ENCODE peak calls at places on chromosomes 3 and 15, in ten cellular contexts. One of them, this sample, is unnamed.

GRCh38 chr3:79139395-79140060 is 628.3 kb downstream of the ROBO1 start:
- DNase-seq in GM12878: no peak
- DNase-seq in GM06990: no peak
- DNase-seq in Peyer's patch: no peak
- DNase-seq in mucosa of descending colon: peak
- DNase-seq in fibroblast of pulmonary artery: peak
- DNase-seq in CD8-positive, alpha-beta T cell: no peak
- DNase-seq in BE2C: no peak
- DNase-seq in H7: no peak
- DNase-seq in astrocyte of the spinal cord: peak
- DNase-seq in this sample: no peak

GRCh38 chr3:49648354-49649057 is 25.6 kb upstream of the APEH start:
- DNase-seq in GM12878: no peak
- DNase-seq in GM06990: no peak
- DNase-seq in Peyer's patch: no peak
- DNase-seq in mucosa of descending colon: no peak
- DNase-seq in fibroblast of pulmonary artery: no peak
- DNase-seq in CD8-positive, alpha-beta T cell: no peak
- DNase-seq in BE2C: no peak
- DNase-seq in H7: no peak
- DNase-seq in astrocyte of the spinal cord: no peak
- DNase-seq in this sample: no peak

GRCh38 chr3:98954806-98955205 is 53.3 kb upstream of the DCBLD2 start:
- DNase-seq in GM12878: no peak
- DNase-seq in GM06990: no peak
- DNase-seq in Peyer's patch: no peak
- DNase-seq in mucosa of descending colon: no peak
- DNase-seq in fibroblast of pulmonary artery: no peak
- DNase-seq in CD8-positive, alpha-beta T cell: no peak
- DNase-seq in BE2C: no peak
- DNase-seq in H7: no peak
- DNase-seq in astrocyte of the spinal cord: no peak
- DNase-seq in this sample: peak

GRCh38 chr3:52498134-52499054 is 3.3 kb downstream of the STAB1 start:
- DNase-seq in GM12878: no peak
- DNase-seq in GM06990: no peak
- DNase-seq in Peyer's patch: no peak
- DNase-seq in mucosa of descending colon: peak
- DNase-seq in fibroblast of pulmonary artery: peak
- DNase-seq in CD8-positive, alpha-beta T cell: no peak
- DNase-seq in BE2C: no peak
- DNase-seq in H7: no peak
- DNase-seq in astrocyte of the spinal cord: peak
- DNase-seq in this sample: peak

GRCh38 chr3:110413807-110414748 is 657.5 kb upstream of the NECTIN3 start:
- DNase-seq in GM12878: no peak
- DNase-seq in GM06990: no peak
- DNase-seq in Peyer's patch: no peak
- DNase-seq in mucosa of descending colon: no peak
- DNase-seq in fibroblast of pulmonary artery: peak
- DNase-seq in CD8-positive, alpha-beta T cell: no peak
- DNase-seq in BE2C: no peak
- DNase-seq in H7: no peak
- DNase-seq in astrocyte of the spinal cord: peak
- DNase-seq in this sample: peak

GRCh38 chr3:187255314-187255713 is 36.2 kb downstream of the MASP1 start:
- DNase-seq in GM12878: no peak
- DNase-seq in GM06990: no peak
- DNase-seq in Peyer's patch: no peak
- DNase-seq in mucosa of descending colon: no peak
- DNase-seq in fibroblast of pulmonary artery: peak
- DNase-seq in CD8-positive, alpha-beta T cell: no peak
- DNase-seq in BE2C: no peak
- DNase-seq in H7: no peak
- DNase-seq in astrocyte of the spinal cord: no peak
- DNase-seq in this sample: no peak

GRCh38 chr3:169636928-169637327 is 26.6 kb downstream of the MECOM start:
- DNase-seq in GM12878: no peak
- DNase-seq in GM06990: no peak
- DNase-seq in Peyer's patch: no peak
- DNase-seq in mucosa of descending colon: no peak
- DNase-seq in fibroblast of pulmonary artery: no peak
- DNase-seq in CD8-positive, alpha-beta T cell: no peak
- DNase-seq in BE2C: no peak
- DNase-seq in H7: no peak
- DNase-seq in astrocyte of the spinal cord: no peak
- DNase-seq in this sample: no peak

GRCh38 chr3:149936812-149937230 is 33.9 kb downstream of the PFN2 start:
- DNase-seq in GM12878: peak
- DNase-seq in GM06990: peak
- DNase-seq in Peyer's patch: no peak
- DNase-seq in mucosa of descending colon: peak
- DNase-seq in fibroblast of pulmonary artery: peak
- DNase-seq in CD8-positive, alpha-beta T cell: peak
- DNase-seq in BE2C: peak
- DNase-seq in H7: peak
- DNase-seq in astrocyte of the spinal cord: peak
- DNase-seq in this sample: peak

GRCh38 chr3:19025441-19025840 is 122.9 kb upstream of the KCNH8 start:
- DNase-seq in GM12878: no peak
- DNase-seq in GM06990: no peak
- DNase-seq in Peyer's patch: no peak
- DNase-seq in mucosa of descending colon: no peak
- DNase-seq in fibroblast of pulmonary artery: no peak
- DNase-seq in CD8-positive, alpha-beta T cell: no peak
- DNase-seq in BE2C: no peak
- DNase-seq in H7: no peak
- DNase-seq in astrocyte of the spinal cord: no peak
- DNase-seq in this sample: no peak

GRCh38 chr15:90465140-90465929 is 64.4 kb upstream of the CRTC3 start:
- DNase-seq in GM12878: no peak
- DNase-seq in GM06990: no peak
- DNase-seq in Peyer's patch: no peak
- DNase-seq in mucosa of descending colon: no peak
- DNase-seq in fibroblast of pulmonary artery: peak
- DNase-seq in CD8-positive, alpha-beta T cell: no peak
- DNase-seq in BE2C: no peak
- DNase-seq in H7: no peak
- DNase-seq in astrocyte of the spinal cord: peak
- DNase-seq in this sample: peak

GRCh38 chr15:70795311-70795665 is 31.9 kb upstream of the UACA start:
- DNase-seq in GM12878: no peak
- DNase-seq in GM06990: no peak
- DNase-seq in Peyer's patch: no peak
- DNase-seq in mucosa of descending colon: no peak
- DNase-seq in fibroblast of pulmonary artery: peak
- DNase-seq in CD8-positive, alpha-beta T cell: no peak
- DNase-seq in BE2C: no peak
- DNase-seq in H7: no peak
- DNase-seq in astrocyte of the spinal cord: peak
- DNase-seq in this sample: peak

GRCh38 chr3:66648975-66649374 is 148.2 kb upstream of the LRIG1 start:
- DNase-seq in GM12878: no peak
- DNase-seq in GM06990: no peak
- DNase-seq in Peyer's patch: no peak
- DNase-seq in mucosa of descending colon: no peak
- DNase-seq in fibroblast of pulmonary artery: no peak
- DNase-seq in CD8-positive, alpha-beta T cell: no peak
- DNase-seq in BE2C: no peak
- DNase-seq in H7: no peak
- DNase-seq in astrocyte of the spinal cord: no peak
- DNase-seq in this sample: no peak

GRCh38 chr15:77138167-77138522 is 67.2 kb upstream of the TSPAN3 start:
- DNase-seq in GM12878: no peak
- DNase-seq in GM06990: no peak
- DNase-seq in Peyer's patch: no peak
- DNase-seq in mucosa of descending colon: no peak
- DNase-seq in fibroblast of pulmonary artery: peak
- DNase-seq in CD8-positive, alpha-beta T cell: no peak
- DNase-seq in BE2C: no peak
- DNase-seq in H7: no peak
- DNase-seq in astrocyte of the spinal cord: no peak
- DNase-seq in this sample: no peak

GRCh38 chr3:12759097-12759679 is at the start of gene TMEM40:
- DNase-seq in GM12878: no peak
- DNase-seq in GM06990: no peak
- DNase-seq in Peyer's patch: no peak
- DNase-seq in mucosa of descending colon: no peak
- DNase-seq in fibroblast of pulmonary artery: no peak
- DNase-seq in CD8-positive, alpha-beta T cell: no peak
- DNase-seq in BE2C: no peak
- DNase-seq in H7: peak
- DNase-seq in astrocyte of the spinal cord: no peak
- DNase-seq in this sample: no peak

GRCh38 chr3:35800960-35801459 is 161.7 kb downstream of the ARPP21 start:
- DNase-seq in GM12878: no peak
- DNase-seq in GM06990: no peak
- DNase-seq in Peyer's patch: no peak
- DNase-seq in mucosa of descending colon: no peak
- DNase-seq in fibroblast of pulmonary artery: no peak
- DNase-seq in CD8-positive, alpha-beta T cell: no peak
- DNase-seq in BE2C: no peak
- DNase-seq in H7: no peak
- DNase-seq in astrocyte of the spinal cord: no peak
- DNase-seq in this sample: no peak

GRCh38 chr3:129025691-129026435 is 24.8 kb downstream of the EFCC1 start:
- DNase-seq in GM12878: no peak
- DNase-seq in GM06990: no peak
- DNase-seq in Peyer's patch: no peak
- DNase-seq in mucosa of descending colon: no peak
- DNase-seq in fibroblast of pulmonary artery: no peak
- DNase-seq in CD8-positive, alpha-beta T cell: no peak
- DNase-seq in BE2C: peak
- DNase-seq in H7: no peak
- DNase-seq in astrocyte of the spinal cord: no peak
- DNase-seq in this sample: no peak

GRCh38 chr3:129028866-129029265 is 27.8 kb downstream of the EFCC1 start:
- DNase-seq in GM12878: no peak
- DNase-seq in GM06990: no peak
- DNase-seq in Peyer's patch: no peak
- DNase-seq in mucosa of descending colon: no peak
- DNase-seq in fibroblast of pulmonary artery: no peak
- DNase-seq in CD8-positive, alpha-beta T cell: no peak
- DNase-seq in BE2C: no peak
- DNase-seq in H7: no peak
- DNase-seq in astrocyte of the spinal cord: no peak
- DNase-seq in this sample: no peak

GRCh38 chr3:129026728-129027543 is 25.8 kb downstream of the EFCC1 start:
- DNase-seq in GM12878: peak
- DNase-seq in GM06990: peak
- DNase-seq in Peyer's patch: peak
- DNase-seq in mucosa of descending colon: peak
- DNase-seq in fibroblast of pulmonary artery: peak
- DNase-seq in CD8-positive, alpha-beta T cell: peak
- DNase-seq in BE2C: peak
- DNase-seq in H7: peak
- DNase-seq in astrocyte of the spinal cord: peak
- DNase-seq in this sample: peak

GRCh38 chr3:129025108-129025507 is 24.0 kb downstream of the EFCC1 start:
- DNase-seq in GM12878: no peak
- DNase-seq in GM06990: no peak
- DNase-seq in Peyer's patch: no peak
- DNase-seq in mucosa of descending colon: no peak
- DNase-seq in fibroblast of pulmonary artery: no peak
- DNase-seq in CD8-positive, alpha-beta T cell: no peak
- DNase-seq in BE2C: no peak
- DNase-seq in H7: peak
- DNase-seq in astrocyte of the spinal cord: no peak
- DNase-seq in this sample: no peak

GRCh38 chr3:129027544-129027880 is 26.4 kb downstream of the EFCC1 start:
- DNase-seq in GM12878: no peak
- DNase-seq in GM06990: no peak
- DNase-seq in Peyer's patch: no peak
- DNase-seq in mucosa of descending colon: no peak
- DNase-seq in fibroblast of pulmonary artery: no peak
- DNase-seq in CD8-positive, alpha-beta T cell: no peak
- DNase-seq in BE2C: no peak
- DNase-seq in H7: no peak
- DNase-seq in astrocyte of the spinal cord: no peak
- DNase-seq in this sample: no peak
- H3K4me3 ChIP-seq in GM12878: peak
- H3K4me3 ChIP-seq in GM06990: peak
- H3K4me3 ChIP-seq in Peyer's patch: peak
- H3K4me3 ChIP-seq in mucosa of descending colon: no peak
- H3K4me3 ChIP-seq in fibroblast of pulmonary artery: peak
- H3K4me3 ChIP-seq in CD8-positive, alpha-beta T cell: peak
- H3K4me3 ChIP-seq in BE2C: peak
- H3K4me3 ChIP-seq in H7: peak
- H3K4me3 ChIP-seq in astrocyte of the spinal cord: no peak
- H3K4me3 ChIP-seq in this sample: peak

DNA sequence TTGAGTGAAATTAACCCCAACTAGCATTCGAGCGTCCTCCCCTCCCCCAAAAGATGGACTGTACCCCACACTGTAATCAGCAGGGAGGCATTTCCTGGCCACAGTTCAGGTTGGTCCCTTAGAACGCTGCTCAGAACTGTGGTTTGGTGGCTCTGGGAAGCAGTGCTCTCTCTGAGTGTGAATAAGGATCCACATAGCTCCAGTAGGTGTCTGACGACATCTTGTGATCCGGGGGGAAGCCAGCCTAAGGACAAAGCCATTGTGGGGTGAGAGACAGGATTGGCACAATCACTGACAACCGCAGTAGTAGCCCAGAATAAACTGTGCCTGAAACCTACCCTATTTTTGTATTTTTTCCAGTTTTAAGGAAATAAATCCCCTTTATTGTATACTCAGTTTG is 125.3 kb downstream of the IGF1R start:
- DNase-seq in GM12878: no peak
- DNase-seq in GM06990: no peak
- DNase-seq in Peyer's patch: no peak
- DNase-seq in mucosa of descending colon: no peak
- DNase-seq in fibroblast of pulmonary artery: no peak
- DNase-seq in CD8-positive, alpha-beta T cell: no peak
- DNase-seq in BE2C: no peak
- DNase-seq in H7: no peak
- DNase-seq in astrocyte of the spinal cord: no peak
- DNase-seq in this sample: no peak
- H3K4me3 ChIP-seq in GM12878: no peak
- H3K4me3 ChIP-seq in GM06990: no peak
- H3K4me3 ChIP-seq in Peyer's patch: no peak
- H3K4me3 ChIP-seq in mucosa of descending colon: no peak
- H3K4me3 ChIP-seq in fibroblast of pulmonary artery: no peak
- H3K4me3 ChIP-seq in CD8-positive, alpha-beta T cell: no peak
- H3K4me3 ChIP-seq in BE2C: no peak
- H3K4me3 ChIP-seq in H7: no peak
- H3K4me3 ChIP-seq in astrocyte of the spinal cord: no peak
- H3K4me3 ChIP-seq in this sample: no peak

GRCh38 chr15:26773917-26774316 is 1.1 kb upstream of the GABRB3 start:
- DNase-seq in GM12878: no peak
- DNase-seq in GM06990: no peak
- DNase-seq in Peyer's patch: no peak
- DNase-seq in mucosa of descending colon: no peak
- DNase-seq in fibroblast of pulmonary artery: no peak
- DNase-seq in CD8-positive, alpha-beta T cell: no peak
- DNase-seq in BE2C: no peak
- DNase-seq in H7: peak
- DNase-seq in astrocyte of the spinal cord: no peak
- DNase-seq in this sample: no peak
- H3K4me3 ChIP-seq in GM12878: no peak
- H3K4me3 ChIP-seq in GM06990: no peak
- H3K4me3 ChIP-seq in Peyer's patch: no peak
- H3K4me3 ChIP-seq in mucosa of descending colon: no peak
- H3K4me3 ChIP-seq in fibroblast of pulmonary artery: no peak
- H3K4me3 ChIP-seq in CD8-positive, alpha-beta T cell: no peak
- H3K4me3 ChIP-seq in BE2C: peak
- H3K4me3 ChIP-seq in H7: peak
- H3K4me3 ChIP-seq in astrocyte of the spinal cord: no peak
- H3K4me3 ChIP-seq in this sample: no peak

GRCh38 chr3:197730200-197730599 is 6.5 kb downstream of the RUBCN start:
- DNase-seq in GM12878: no peak
- DNase-seq in GM06990: peak
- DNase-seq in Peyer's patch: no peak
- DNase-seq in mucosa of descending colon: no peak
- DNase-seq in fibroblast of pulmonary artery: peak
- DNase-seq in CD8-positive, alpha-beta T cell: no peak
- DNase-seq in BE2C: no peak
- DNase-seq in H7: no peak
- DNase-seq in astrocyte of the spinal cord: peak
- DNase-seq in this sample: peak
- H3K4me3 ChIP-seq in GM12878: peak
- H3K4me3 ChIP-seq in GM06990: no peak
- H3K4me3 ChIP-seq in Peyer's patch: no peak
- H3K4me3 ChIP-seq in mucosa of descending colon: no peak
- H3K4me3 ChIP-seq in fibroblast of pulmonary artery: no peak
- H3K4me3 ChIP-seq in CD8-positive, alpha-beta T cell: no peak
- H3K4me3 ChIP-seq in BE2C: no peak
- H3K4me3 ChIP-seq in H7: no peak
- H3K4me3 ChIP-seq in astrocyte of the spinal cord: no peak
- H3K4me3 ChIP-seq in this sample: no peak

This sample was measured in skeletal muscle cell.